ENCODE peak calls at places on chromosome 16, in four cellular contexts. J, D, X and P are unnamed samples.

GRCh38 chr16:72939247-72939646 is 108.7 kb downstream of the ZFHX3 start:
- DNase-seq in J (no peak), D (no peak), X (no peak), P (no peak)

GRCh38 chr16:1543085-1543896 is 9.8 kb downstream of the TMEM204 start:
- DNase-seq in X (no peak), D (no peak), J (peak), P (no peak)

GRCh38 chr16:57316390-57317017 is 32.0 kb upstream of the PLLP start:
- DNase-seq in D (no peak), X (no peak), J (no peak), P (no peak)

GRCh38 chr16:1985466-1986150 is 1.6 kb downstream of the GFER start:
- DNase-seq in D (no peak), J (no peak), X (no peak), P (no peak)

GRCh38 chr16:3487521-3488410 is 7.5 kb downstream of the C16orf90 start:
- DNase-seq in D (no peak), J (no peak), X (no peak), P (no peak)

GRCh38 chr16:56944954-56945839 is 13.3 kb downstream of the HERPUD1 start:
- DNase-seq in J (no peak), X (no peak), D (no peak), P (no peak)

GRCh38 chr16:52976539-52977167 is 76.0 kb downstream of the CHD9NB start:
- DNase-seq in J (no peak), D (no peak), X (no peak), P (no peak)

GRCh38 chr16:89815639-89816348 is 653 bp downstream of the FANCA start:
- DNase-seq in X (no peak), D (no peak), J (no peak), P (no peak)

GRCh38 chr16:84928679-84929420 is 82.5 kb downstream of the ZDHHC7 start:
- DNase-seq in D (no peak), X (no peak), J (no peak), P (no peak)

GRCh38 chr16:89031715-89032659 is 55.0 kb upstream of the CBFA2T3 start:
- DNase-seq in X (no peak), D (no peak), J (peak), P (peak)

GRCh38 chr16:31083981-31084380 is 4.8 kb downstream of the PRSS53 start:
- DNase-seq in J (no peak), D (no peak), X (no peak), P (no peak)

GRCh38 chr16:79598341-79599181 is 2.0 kb downstream of the MAF start:
- DNase-seq in J (peak), X (peak), D (peak), P (peak)

GRCh38 chr16:50555269-50555875 is 7.2 kb downstream of the NKD1 start:
- DNase-seq in X (no peak), D (no peak), J (no peak), P (no peak)

GRCh38 chr16:85712841-85713240 is 24.1 kb upstream of the GINS2 start:
- DNase-seq in X (no peak), D (no peak), J (no peak), P (no peak)